ENCODE peak calls at places on chromosomes 7 and 10, in five cellular contexts. S is Calu3; A is left cardiac atrium; Q is naive thymus-derived CD8-positive, alpha-beta T cell; C is HCT116. J is an unnamed sample.

GRCh38 chr7:44103566-44103940 is 592 bp upstream of the AEBP1 start:
- DNase-seq in Q (no peak), S (no peak), C (no peak), A (no peak), J (no peak)

GRCh38 chr10:70115948-70116682 is 16.5 kb downstream of the AIFM2 start:
- DNase-seq in C (peak), A (peak), Q (peak), S (peak), J (no peak)

GRCh38 chr7:1546909-1547776 is 8.9 kb downstream of the TMEM184A start:
- DNase-seq in Q (no peak), S (no peak), A (no peak), C (no peak), J (no peak)

GRCh38 chr10:116286801-116287200 is 13.8 kb upstream of the GFRA1 start:
- DNase-seq in C (no peak), A (no peak), S (no peak), Q (no peak), J (no peak)

GRCh38 chr7:14807498-14807897 is 95.1 kb downstream of the DGKB start:
- DNase-seq in C (no peak), A (no peak), Q (no peak), S (no peak), J (no peak)

GRCh38 chr7:131532570-131533091 is 23.8 kb downstream of the PODXL start:
- DNase-seq in C (no peak), Q (no peak), A (no peak), S (no peak), J (no peak)

GRCh38 chr7:112990619-112991018 is 96.0 kb downstream of the GPR85 start:
- DNase-seq in C (no peak), A (no peak), Q (no peak), S (no peak), J (no peak)

GRCh38 chr10:132449051-132449825 is 52.2 kb downstream of the PWWP2B start:
- DNase-seq in Q (no peak), C (no peak), S (no peak), A (no peak), J (no peak)

GRCh38 chr7:143434660-143435059 is 8.6 kb upstream of the TAS2R60 start:
- DNase-seq in A (peak), S (peak), Q (no peak), C (no peak), J (peak)

GRCh38 chr10:84373000-84373399 is 44.6 kb downstream of the CCSER2 start:
- DNase-seq in A (no peak), Q (no peak), S (no peak), C (no peak), J (no peak)

GRCh38 chr7:29275493-29275892 is 80.9 kb downstream of the CHN2 start:
- DNase-seq in C (no peak), Q (no peak), A (no peak), S (no peak), J (no peak)

GRCh38 chr10:3413937-3414710 is 241.5 kb upstream of the PITRM1 start:
- DNase-seq in A (no peak), C (no peak), S (no peak), Q (no peak), J (no peak)

GRCh38 chr7:141043621-141044020 is 28.9 kb upstream of the MRPS33 start:
- DNase-seq in A (no peak), C (no peak), Q (no peak), S (no peak), J (no peak)

GRCh38 chr10:31152421-31153133 is 120.9 kb upstream of the ZNF438 start:
- DNase-seq in A (no peak), C (no peak), Q (no peak), S (no peak), J (no peak)

GRCh38 chr10:2938869-2939268 is 128.5 kb upstream of the PFKP start:
- DNase-seq in A (no peak), Q (no peak), S (no peak), C (no peak), J (no peak)

GRCh38 chr7:22488643-22489462 is 11.1 kb downstream of the STEAP1B start:
- DNase-seq in Q (peak), C (peak), S (peak), A (peak), J (peak)

GRCh38 chr10:103395754-103396066 is 565 bp downstream of the ATP5MK start:
- DNase-seq in A (no peak), Q (no peak), S (no peak), C (no peak), J (no peak)

GRCh38 chr10:78448470-78448869 is 414.8 kb downstream of the RPS24 start:
- DNase-seq in Q (no peak), S (no peak), C (no peak), A (no peak), J (no peak)

GRCh38 chr10:26566525-26567348 is 128.6 kb downstream of the APBB1IP start:
- DNase-seq in A (peak), Q (no peak), S (peak), C (no peak), J (no peak)

GRCh38 chr10:103665439-103665838 is 171.9 kb downstream of the NEURL1 start:
- DNase-seq in A (peak), S (no peak), C (no peak), Q (no peak), J (no peak)

GRCh38 chr10:49394933-49395740 is 752 bp downstream of the DRGX start:
- DNase-seq in Q (no peak), S (peak), C (no peak), A (no peak), J (no peak)

GRCh38 chr10:61845950-61846268 is 55.6 kb upstream of the ARID5B start:
- DNase-seq in C (no peak), Q (no peak), S (no peak), A (no peak), J (no peak)

GRCh38 chr7:108311446-108312168 is 144.6 kb downstream of the NRCAM start:
- DNase-seq in A (no peak), C (no peak), Q (no peak), S (no peak), J (no peak)

GRCh38 chr7:131284702-131285419 is 42.8 kb upstream of the MKLN1 start:
- DNase-seq in C (no peak), Q (no peak), A (peak), S (no peak), J (no peak)

GRCh38 chr10:4431114-4431862 is 394.7 kb upstream of the AKR1E2 start:
- DNase-seq in S (no peak), A (no peak), C (peak), Q (no peak), J (no peak)

GRCh38 chr10:126392469-126392868 is 4.2 kb upstream of the ADAM12 start:
- DNase-seq in C (no peak), A (no peak), Q (no peak), S (no peak), J (no peak)

J was measured in GOT3.